ENCODE peak calls at places on chromosomes 3 and 15, in six cellular contexts. S is stomach; G is activated effector memory CD4-positive, alpha-beta T cell treated with anti-CD3 and anti-CD28 coated beads, Interleukin-2, amount 50 U/mL, for 16 hours; Y is CD8-positive, alpha-beta memory T cell; V is GM23338; N is T follicular helper cell. T is an unnamed sample.

GRCh38 chr3:42175841-42176240 is 84.7 kb downstream of the TRAK1 start:
- DNase-seq in N (no peak), G (no peak), S (no peak), V (no peak), Y (no peak), T (no peak)

GRCh38 chr3:51968175-51968681 is 974 bp upstream of the PCBP4 start:
- DNase-seq in G (no peak), V (peak), Y (no peak), S (no peak), N (no peak), T (no peak)

GRCh38 chr3:141227752-141228151 is 3.9 kb upstream of the PXYLP1 start:
- DNase-seq in Y (no peak), V (no peak), N (no peak), S (no peak), G (no peak), T (no peak)

GRCh38 chr3:151766454-151766853 is 32.7 kb downstream of the AADACL2 start:
- DNase-seq in V (no peak), Y (no peak), S (no peak), G (no peak), N (no peak), T (no peak)

GRCh38 chr3:72258366-72258765 is 473.4 kb upstream of the PROK2 start:
- DNase-seq in N (no peak), Y (no peak), V (no peak), S (no peak), G (no peak), T (no peak)

GRCh38 chr3:102189564-102190339 is 245.1 kb upstream of the ZPLD1 start:
- DNase-seq in Y (no peak), V (no peak), N (no peak), G (no peak), S (no peak), T (no peak)

GRCh38 chr15:77653832-77654480 is 21.2 kb upstream of the LINGO1 start:
- DNase-seq in Y (no peak), V (no peak), S (no peak), G (no peak), N (no peak), T (no peak)

GRCh38 chr3:183638092-183638644 is 2.7 kb downstream of the KLHL24 start:
- DNase-seq in Y (no peak), V (no peak), N (no peak), G (no peak), S (no peak), T (no peak)

GRCh38 chr3:17070560-17070959 is 185.8 kb downstream of the PLCL2 start:
- DNase-seq in G (no peak), Y (no peak), V (peak), N (no peak), S (no peak), T (peak)

GRCh38 chr3:128383316-128384235 is 83.1 kb downstream of the DNAJB8 start:
- DNase-seq in G (peak), Y (no peak), N (no peak), S (peak), V (no peak), T (peak)

GRCh38 chr3:46087871-46088270 is 60.6 kb upstream of the XCR1 start:
- DNase-seq in G (no peak), V (peak), N (no peak), S (no peak), Y (no peak), T (peak)

GRCh38 chr3:9746330-9746729 is 3.4 kb upstream of the OGG1 start:
- DNase-seq in V (no peak), N (no peak), S (no peak), Y (no peak), G (no peak), T (no peak)

T was measured in trophoblast cell.